ENCODE peak calls at places on chromosome 18, in four cellular contexts. One of them, this sample, is unnamed.

GRCh38 chr18:72652990-72653593 is 109.0 kb upstream of the CBLN2 start:
- DNase-seq in H9: peak; percentile 71
- DNase-seq in neuronal stem cell: peak; percentile 50
- DNase-seq in mesenchymal stem cell: peak; percentile 10
- DNase-seq in this sample: peak; percentile 83

GRCh38 chr18:53780666-53781065 is 443.8 kb downstream of the MBD2 start:
- DNase-seq in mesenchymal stem cell: no peak
- DNase-seq in H9: no peak
- DNase-seq in neuronal stem cell: no peak
- DNase-seq in this sample: no peak

GRCh38 chr18:9612215-9612830 is 2.0 kb downstream of the PPP4R1 start:
- DNase-seq in H9: no peak
- DNase-seq in neuronal stem cell: no peak
- DNase-seq in mesenchymal stem cell: peak; percentile 66
- DNase-seq in this sample: peak; percentile 55

GRCh38 chr18:26575865-26576217 is 27.5 kb upstream of the KCTD1 start:
- DNase-seq in neuronal stem cell: no peak
- DNase-seq in H9: no peak
- DNase-seq in mesenchymal stem cell: no peak
- DNase-seq in this sample: peak; percentile 18

GRCh38 chr18:13879492-13879891 is 35.8 kb downstream of the MC2R start:
- DNase-seq in mesenchymal stem cell: no peak
- DNase-seq in H9: no peak
- DNase-seq in neuronal stem cell: no peak
- DNase-seq in this sample: no peak

GRCh38 chr18:35577045-35577848 is 4.3 kb upstream of the GALNT1 start:
- DNase-seq in neuronal stem cell: no peak
- DNase-seq in mesenchymal stem cell: no peak
- DNase-seq in H9: no peak
- DNase-seq in this sample: no peak

GRCh38 chr18:75075429-75075841 is 133.5 kb downstream of the PTGR3 start:
- DNase-seq in mesenchymal stem cell: no peak
- DNase-seq in H9: no peak
- DNase-seq in neuronal stem cell: no peak
- DNase-seq in this sample: no peak

GRCh38 chr18:48007955-48008701 is 77.7 kb upstream of the SMAD2 start:
- DNase-seq in neuronal stem cell: peak; percentile 80
- DNase-seq in H9: peak; percentile 91
- DNase-seq in mesenchymal stem cell: peak; percentile 25
- DNase-seq in this sample: peak; percentile 94

GRCh38 chr18:5238371-5238758 is 41.3 kb upstream of the AKAIN1 start:
- DNase-seq in neuronal stem cell: no peak
- DNase-seq in H9: peak; percentile 34
- DNase-seq in mesenchymal stem cell: peak; percentile 71
- DNase-seq in this sample: no peak

GRCh38 chr18:5600376-5601071 is 56.7 kb upstream of the EPB41L3 start:
- DNase-seq in H9: no peak
- DNase-seq in neuronal stem cell: no peak
- DNase-seq in mesenchymal stem cell: no peak
- DNase-seq in this sample: peak; percentile 57

GRCh38 chr18:25113081-25113480 is 238.9 kb downstream of the ZNF521 start:
- DNase-seq in H9: peak; percentile 28
- DNase-seq in mesenchymal stem cell: peak; percentile 26
- DNase-seq in neuronal stem cell: no peak
- DNase-seq in this sample: peak; percentile 20

GRCh38 chr18:76573325-76574025 is 78.4 kb upstream of the ZNF516 start:
- DNase-seq in H9: no peak
- DNase-seq in mesenchymal stem cell: peak; percentile 64
- DNase-seq in neuronal stem cell: no peak
- DNase-seq in this sample: no peak

GRCh38 chr18:76149284-76149683 is 345.8 kb downstream of the ZNF516 start:
- DNase-seq in mesenchymal stem cell: no peak
- DNase-seq in H9: no peak
- DNase-seq in neuronal stem cell: no peak
- DNase-seq in this sample: no peak

GRCh38 chr18:39742015-39742466 is 2176.4 kb upstream of the CELF4 start:
- DNase-seq in neuronal stem cell: no peak
- DNase-seq in H9: no peak
- DNase-seq in mesenchymal stem cell: peak; percentile 13
- DNase-seq in this sample: no peak

GRCh38 chr18:79019876-79020275 is 40.3 kb downstream of the SALL3 start:
- DNase-seq in H9: no peak
- DNase-seq in neuronal stem cell: no peak
- DNase-seq in mesenchymal stem cell: no peak
- DNase-seq in this sample: no peak

GRCh38 chr18:70422061-70422965 is 133.5 kb downstream of the SOCS6 start:
- DNase-seq in neuronal stem cell: no peak
- DNase-seq in mesenchymal stem cell: peak; percentile 94
- DNase-seq in H9: no peak
- DNase-seq in this sample: peak; percentile 67

GRCh38 chr18:52288403-52289004 is 51.5 kb upstream of the DCC start:
- DNase-seq in mesenchymal stem cell: no peak
- DNase-seq in neuronal stem cell: peak; percentile 27
- DNase-seq in H9: peak; percentile 63
- DNase-seq in this sample: peak; percentile 61

GRCh38 chr18:27712066-27712465 is 464.9 kb downstream of the CDH2 start:
- DNase-seq in H9: no peak
- DNase-seq in neuronal stem cell: no peak
- DNase-seq in mesenchymal stem cell: no peak
- DNase-seq in this sample: peak; percentile 12

DNA sequence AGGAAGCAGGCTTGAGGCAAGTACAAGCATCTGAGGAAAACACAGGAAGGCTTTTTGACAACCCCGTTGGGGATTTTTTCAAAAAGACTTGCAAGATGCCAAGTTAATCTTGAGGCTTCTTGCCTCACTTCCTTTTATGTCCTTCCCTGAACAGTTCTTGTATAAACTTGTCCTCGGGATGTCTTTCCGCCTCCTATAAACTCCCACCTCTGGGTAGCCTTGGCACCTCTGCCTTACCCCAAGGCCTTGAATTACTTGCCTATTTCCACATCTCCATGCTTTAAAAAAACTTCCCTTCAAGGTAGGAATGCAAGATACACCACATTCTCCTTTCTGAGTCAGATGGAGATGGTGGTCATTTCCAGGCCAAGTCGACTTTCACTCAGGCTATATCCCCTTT is 106.4 kb upstream of the RBBP8 start:
- DNase-seq in H9: no peak
- DNase-seq in neuronal stem cell: no peak
- DNase-seq in mesenchymal stem cell: no peak
- DNase-seq in this sample: no peak
- H2BK5ac ChIP-seq in H9: no peak overlapping the region
- H2BK5ac ChIP-seq in neuronal stem cell: no peak overlapping the region
- H2BK5ac ChIP-seq in mesenchymal stem cell: no peak overlapping the region
- H2BK5ac ChIP-seq in this sample: no peak overlapping the region

GRCh38 chr18:421236-422155 is 79.0 kb downstream of the COLEC12 start:
- DNase-seq in mesenchymal stem cell: no peak
- DNase-seq in H9: no peak
- DNase-seq in neuronal stem cell: no peak
- DNase-seq in this sample: peak; percentile 38

GRCh38 chr18:424869-425138 is 75.7 kb downstream of the COLEC12 start:
- DNase-seq in neuronal stem cell: no peak
- DNase-seq in H9: no peak
- DNase-seq in mesenchymal stem cell: no peak
- DNase-seq in this sample: no peak

GRCh38 chr18:424071-424868 is 76.2 kb downstream of the COLEC12 start:
- DNase-seq in mesenchymal stem cell: no peak
- DNase-seq in H9: no peak
- DNase-seq in neuronal stem cell: no peak
- DNase-seq in this sample: no peak

GRCh38 chr18:420661-421060 is 79.8 kb downstream of the COLEC12 start:
- DNase-seq in neuronal stem cell: no peak
- DNase-seq in mesenchymal stem cell: no peak
- DNase-seq in H9: peak; percentile 50
- DNase-seq in this sample: peak; percentile 47

DNA sequence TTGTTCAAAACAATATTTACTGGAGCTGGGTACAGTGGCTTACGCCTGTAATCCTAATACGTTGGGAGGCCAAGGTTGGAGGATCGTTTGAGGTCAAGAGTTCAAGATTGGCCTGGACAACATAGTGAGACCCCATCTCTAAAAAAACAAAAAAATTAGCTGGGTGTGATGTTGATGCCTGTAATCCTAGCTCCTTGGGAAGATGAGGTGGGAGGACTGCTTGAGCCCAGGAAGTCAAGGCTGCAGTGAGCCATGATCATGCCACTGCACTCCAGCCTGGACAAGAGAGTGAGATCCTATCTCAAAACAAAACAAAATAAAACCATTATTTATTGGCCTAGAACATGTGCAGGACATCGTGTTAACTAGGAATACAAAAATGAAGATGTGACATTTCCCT is 77.5 kb downstream of the COLEC12 start:
- DNase-seq in mesenchymal stem cell: no peak
- DNase-seq in H9: no peak
- DNase-seq in neuronal stem cell: no peak
- DNase-seq in this sample: no peak
- H2BK120ac ChIP-seq in mesenchymal stem cell: no peak overlapping the region
- H2BK120ac ChIP-seq in H9: no peak overlapping the region
- H2BK120ac ChIP-seq in neuronal stem cell: no peak overlapping the region
- H2BK120ac ChIP-seq in this sample: no peak overlapping the region

GRCh38 chr18:8114480-8114879 is 494.8 kb upstream of the RAB12 start:
- DNase-seq in mesenchymal stem cell: no peak
- DNase-seq in H9: no peak
- DNase-seq in neuronal stem cell: no peak
- DNase-seq in this sample: no peak

GRCh38 chr18:8116346-8117007 is 492.8 kb upstream of the RAB12 start:
- DNase-seq in mesenchymal stem cell: peak; percentile 73
- DNase-seq in H9: no peak
- DNase-seq in neuronal stem cell: no peak
- DNase-seq in this sample: peak; percentile 47

GRCh38 chr18:8121091-8121490 is 488.1 kb upstream of the RAB12 start:
- DNase-seq in mesenchymal stem cell: no peak
- DNase-seq in H9: no peak
- DNase-seq in neuronal stem cell: no peak
- DNase-seq in this sample: no peak

GRCh38 chr18:8121942-8122480 is 487.2 kb upstream of the RAB12 start:
- DNase-seq in neuronal stem cell: no peak
- DNase-seq in H9: no peak
- DNase-seq in mesenchymal stem cell: peak; percentile 54
- DNase-seq in this sample: peak; percentile 87

GRCh38 chr18:8117008-8117376 is 492.2 kb upstream of the RAB12 start:
- DNase-seq in H9: no peak
- DNase-seq in mesenchymal stem cell: peak; percentile 63
- DNase-seq in neuronal stem cell: no peak
- DNase-seq in this sample: no peak
- H2BK5ac ChIP-seq in H9: no peak overlapping the region
- H2BK5ac ChIP-seq in mesenchymal stem cell: no peak overlapping the region
- H2BK5ac ChIP-seq in neuronal stem cell: no peak overlapping the region
- H2BK5ac ChIP-seq in this sample: no peak overlapping the region

DNA sequence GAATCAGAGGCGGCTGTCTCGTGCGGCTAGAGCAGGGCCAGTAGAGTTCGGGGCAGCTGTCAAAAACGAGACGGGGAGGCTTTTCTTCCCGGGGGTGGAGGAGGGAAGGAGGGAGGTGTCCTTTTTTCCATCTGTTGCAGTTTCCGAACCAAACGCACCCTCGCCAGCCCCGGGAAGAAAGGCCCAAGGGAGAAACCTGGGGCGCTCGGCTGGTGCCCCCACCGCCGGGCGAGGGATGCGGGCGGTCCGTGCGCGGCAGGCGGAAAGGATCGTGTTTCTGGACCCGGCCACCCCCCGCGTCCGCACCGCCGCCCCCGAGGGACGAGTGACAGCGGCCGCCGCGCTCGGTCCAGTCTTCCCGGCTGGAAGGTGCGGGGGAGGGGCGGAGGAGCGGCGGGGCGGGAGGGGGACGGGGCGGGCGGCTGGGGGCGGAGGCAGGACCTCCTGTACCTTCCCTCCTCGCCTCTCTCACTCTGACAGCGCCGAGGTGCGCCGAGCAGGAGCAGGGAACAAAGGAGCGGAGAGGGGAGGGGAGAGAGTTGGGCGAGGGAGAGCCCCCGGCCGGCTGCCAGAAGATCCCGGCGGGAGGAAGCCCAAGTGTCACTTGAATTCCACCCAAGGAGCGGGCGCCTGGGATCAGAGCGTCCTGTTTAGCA is at the start of gene TGIF1:
- DNase-seq in H9: peak; percentile 77
- DNase-seq in mesenchymal stem cell: peak; percentile 86
- DNase-seq in neuronal stem cell: peak; percentile 79
- DNase-seq in this sample: peak; percentile 95
- H2BK120ac ChIP-seq in H9: no peak within 1 kb of the TSS
- H2BK120ac ChIP-seq in mesenchymal stem cell: peak within 1 kb of the TSS; percentile 90
- H2BK120ac ChIP-seq in neuronal stem cell: peak within 1 kb of the TSS; percentile 95
- H2BK120ac ChIP-seq in this sample: peak within 1 kb of the TSS; percentile 66

GRCh38 chr18:41621177-41621576 is 333.9 kb upstream of the PIK3C3 start:
- DNase-seq in neuronal stem cell: no peak
- DNase-seq in H9: no peak
- DNase-seq in mesenchymal stem cell: no peak
- DNase-seq in this sample: no peak
- H2BK5ac ChIP-seq in neuronal stem cell: no peak overlapping the region
- H2BK5ac ChIP-seq in H9: no peak overlapping the region
- H2BK5ac ChIP-seq in mesenchymal stem cell: no peak overlapping the region
- H2BK5ac ChIP-seq in this sample: no peak overlapping the region

DNA sequence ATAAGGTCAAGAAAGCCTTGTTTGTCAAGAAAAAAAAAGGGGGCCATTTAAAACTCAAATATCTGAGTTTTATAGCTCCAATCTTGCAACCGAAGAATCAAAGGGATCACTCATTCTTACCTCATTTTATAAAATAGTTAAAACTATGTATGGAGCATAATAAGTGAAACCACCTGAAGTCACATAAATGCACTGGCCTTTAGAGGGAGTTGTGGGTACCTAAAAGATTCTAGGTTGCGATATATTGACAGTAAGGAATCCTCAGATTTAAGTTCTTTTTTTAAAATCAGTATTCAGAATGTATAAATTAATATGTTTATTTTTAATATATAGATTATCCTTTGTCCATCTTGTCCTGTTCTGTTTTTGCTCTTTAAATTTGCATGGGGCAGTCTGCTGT is 3.4 kb downstream of the ARHGAP28 start:
- DNase-seq in neuronal stem cell: no peak
- DNase-seq in H9: no peak
- DNase-seq in mesenchymal stem cell: no peak
- DNase-seq in this sample: peak; percentile 29
- H2BK120ac ChIP-seq in neuronal stem cell: no peak overlapping the region
- H2BK120ac ChIP-seq in H9: no peak overlapping the region
- H2BK120ac ChIP-seq in mesenchymal stem cell: no peak overlapping the region
- H2BK120ac ChIP-seq in this sample: no peak overlapping the region

DNA sequence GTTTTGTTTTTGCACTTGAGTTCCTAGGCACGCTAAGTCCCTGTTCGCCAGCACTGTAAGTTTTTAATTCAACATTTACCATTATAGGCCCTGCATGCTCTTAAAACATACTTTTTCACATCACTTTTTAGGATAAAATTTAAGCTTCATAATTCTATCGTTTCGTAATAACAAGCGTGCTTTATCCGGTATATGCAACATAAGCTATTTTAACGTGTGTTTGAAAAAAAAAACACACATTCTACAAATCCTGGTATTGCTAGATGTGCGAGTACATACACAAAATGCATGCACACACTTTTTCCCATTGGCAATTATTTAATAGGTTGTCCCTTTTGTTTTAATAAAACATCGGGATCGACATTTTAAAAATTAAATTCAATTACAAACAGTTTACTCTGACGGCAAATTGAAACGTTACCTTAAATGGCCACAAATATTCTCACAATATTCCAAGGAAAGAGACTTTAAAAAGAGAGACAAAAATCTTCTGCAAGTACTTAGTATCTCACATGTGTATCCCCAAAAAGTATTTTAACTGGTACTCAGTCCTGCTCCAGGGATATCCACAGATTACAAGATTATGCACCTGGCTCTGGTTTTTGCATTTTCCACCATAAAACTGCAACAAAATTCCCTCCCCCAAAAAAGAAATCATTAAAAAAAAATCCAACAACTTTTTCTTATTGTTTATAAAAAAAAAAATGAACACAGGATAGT is 1.0 kb upstream of the TCF4 start:
- DNase-seq in neuronal stem cell: no peak
- DNase-seq in mesenchymal stem cell: peak; percentile 36
- DNase-seq in H9: no peak
- DNase-seq in this sample: peak; percentile 6
- H2BK5ac ChIP-seq in neuronal stem cell: no peak overlapping the region
- H2BK5ac ChIP-seq in mesenchymal stem cell: no peak overlapping the region
- H2BK5ac ChIP-seq in H9: no peak overlapping the region
- H2BK5ac ChIP-seq in this sample: no peak overlapping the region